ENCODE peak calls at places on chromosomes 6 and 20, in seven cellular contexts. L, H, G, D, O, S and V are unnamed samples.

GRCh38 chr20:57140416-57140965 is 126.0 kb downstream of the BMP7 start:
- DNase-seq in L (no peak), H (no peak), G (no peak), D (no peak), O (no peak), S (no peak), V (no peak)

GRCh38 chr6:55937227-55937626 is 61.8 kb upstream of the BMP5 start:
- DNase-seq in L (no peak), H (no peak), G (no peak), D (no peak), O (no peak), S (no peak), V (no peak)

GRCh38 chr6:131281471-131282270 is 146.4 kb downstream of the AKAP7 start:
- DNase-seq in L (no peak), H (no peak), G (no peak), D (no peak), O (no peak), S (no peak), V (no peak)

GRCh38 chr6:150992682-150993081 is 127.2 kb downstream of the MTHFD1L start:
- DNase-seq in L (no peak), H (no peak), G (no peak), D (no peak), O (no peak), S (no peak), V (no peak)

GRCh38 chr6:92647630-92648029 is 771.7 kb downstream of the EPHA7 start:
- DNase-seq in L (no peak), H (peak), G (peak), D (no peak), O (no peak), S (no peak), V (peak)

GRCh38 chr20:47816487-47817451 is 31.5 kb upstream of the SULF2 start:
- DNase-seq in L (no peak), H (no peak), G (no peak), D (no peak), O (no peak), S (no peak), V (no peak)

GRCh38 chr20:57411406-57412283 is 20.4 kb downstream of the RBM38 start:
- DNase-seq in L (no peak), H (no peak), G (no peak), D (no peak), O (no peak), S (no peak), V (no peak)

GRCh38 chr20:48382304-48382703 is 445.5 kb downstream of the PREX1 start:
- DNase-seq in L (no peak), H (no peak), G (no peak), D (no peak), O (no peak), S (no peak), V (no peak)

GRCh38 chr6:144063744-144064401 is 31.5 kb downstream of the SF3B5 start:
- DNase-seq in L (no peak), H (peak), G (peak), D (peak), O (peak), S (no peak), V (peak)

GRCh38 chr6:45586216-45587171 is 208.8 kb upstream of the SUPT3H start:
- DNase-seq in L (no peak), H (peak), G (peak), D (no peak), O (no peak), S (no peak), V (peak)

GRCh38 chr6:72212686-72213085 is 326.3 kb downstream of the RIMS1 start:
- DNase-seq in L (no peak), H (no peak), G (no peak), D (peak), O (no peak), S (no peak), V (no peak)

GRCh38 chr6:16803294-16804006 is 42.2 kb upstream of the ATXN1 start:
- DNase-seq in L (no peak), H (no peak), G (no peak), D (no peak), O (peak), S (no peak), V (peak)

GRCh38 chr6:16760536-16761468 is at the start of gene ATXN1:
- DNase-seq in L (no peak), H (peak), G (peak), D (no peak), O (peak), S (no peak), V (peak)

GRCh38 chr6:2819891-2820814 is 21.5 kb downstream of the SERPINB1 start:
- DNase-seq in L (no peak), H (no peak), G (no peak), D (no peak), O (no peak), S (no peak), V (peak)